ENCODE peak calls at places on chromosome 4, in four cellular contexts. One of them, this sample, is unnamed.

GRCh38 chr4:185683896-185684295 is 128.1 kb downstream of the SORBS2 start:
- DNase-seq in tibial nerve: no peak
- DNase-seq in heart left ventricle: no peak
- DNase-seq in A549: no peak
- DNase-seq in this sample: no peak

GRCh38 chr4:126106658-126107057 is 791.9 kb downstream of the FAT4 start:
- DNase-seq in tibial nerve: no peak
- DNase-seq in heart left ventricle: no peak
- DNase-seq in A549: peak
- DNase-seq in this sample: no peak

GRCh38 chr4:48127231-48127881 is 6.7 kb downstream of the TXK start:
- DNase-seq in tibial nerve: no peak
- DNase-seq in heart left ventricle: no peak
- DNase-seq in A549: no peak
- DNase-seq in this sample: peak

GRCh38 chr4:173247316-173247715 is 78.7 kb downstream of the GALNT7 start:
- DNase-seq in tibial nerve: no peak
- DNase-seq in heart left ventricle: no peak
- DNase-seq in A549: no peak
- DNase-seq in this sample: no peak

GRCh38 chr4:41540687-41541086 is 2.7 kb downstream of the LIMCH1 start:
- DNase-seq in tibial nerve: no peak
- DNase-seq in heart left ventricle: no peak
- DNase-seq in A549: no peak
- DNase-seq in this sample: no peak

GRCh38 chr4:119041951-119042560 is 93.6 kb upstream of the MYOZ2 start:
- DNase-seq in tibial nerve: no peak
- DNase-seq in heart left ventricle: peak
- DNase-seq in A549: peak
- DNase-seq in this sample: peak

GRCh38 chr4:142961866-142962265 is 115.8 kb upstream of the INPP4B start:
- DNase-seq in tibial nerve: no peak
- DNase-seq in heart left ventricle: no peak
- DNase-seq in A549: no peak
- DNase-seq in this sample: no peak

GRCh38 chr4:182382941-182383340 is 139.7 kb downstream of the TENM3 start:
- DNase-seq in tibial nerve: no peak
- DNase-seq in heart left ventricle: no peak
- DNase-seq in A549: no peak
- DNase-seq in this sample: no peak

GRCh38 chr4:28536124-28536523 is 1675.5 kb downstream of the STIM2 start:
- DNase-seq in tibial nerve: no peak
- DNase-seq in heart left ventricle: no peak
- DNase-seq in A549: no peak
- DNase-seq in this sample: no peak

GRCh38 chr4:91171217-91171616 is 1044.0 kb downstream of the CCSER1 start:
- DNase-seq in tibial nerve: no peak
- DNase-seq in heart left ventricle: no peak
- DNase-seq in A549: no peak
- DNase-seq in this sample: no peak

DNA sequence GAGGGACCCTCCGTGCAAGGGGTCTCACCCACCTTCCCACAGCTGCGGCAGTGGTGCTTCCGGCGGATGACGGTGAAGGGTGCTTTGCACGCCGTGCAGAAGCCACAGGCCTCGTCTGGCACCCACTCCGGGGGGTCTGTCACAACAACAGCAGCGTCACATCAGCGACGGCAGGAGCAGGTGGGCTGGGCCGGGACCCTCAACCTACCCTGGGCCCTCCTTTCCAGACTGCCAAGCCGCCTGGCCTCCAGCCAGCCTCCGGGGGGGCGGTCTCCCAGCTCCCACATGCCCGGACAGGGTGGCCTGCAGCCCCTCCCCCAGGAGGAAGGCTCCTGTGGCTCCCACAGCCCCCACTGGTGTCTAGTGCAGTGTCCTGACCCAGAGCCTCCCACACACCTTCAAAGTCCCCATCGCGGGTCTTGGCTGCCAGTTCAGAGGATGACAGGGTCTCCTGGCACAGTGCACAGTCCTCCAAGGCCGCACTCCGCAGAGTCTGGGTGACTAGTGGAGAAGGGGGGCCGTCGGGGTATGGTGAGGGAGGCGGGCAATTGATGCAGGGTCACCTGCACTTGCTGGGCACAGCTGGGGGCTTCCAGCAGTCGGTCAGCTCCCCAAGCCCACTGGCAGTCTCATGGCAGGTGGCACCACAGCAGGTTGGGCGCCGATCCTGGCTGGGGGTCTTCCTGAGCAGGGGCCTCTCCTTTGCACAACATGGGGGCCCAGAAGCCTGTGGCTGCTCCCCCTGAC is 9.5 kb upstream of the MXD4 start:
- DNase-seq in tibial nerve: no peak
- DNase-seq in heart left ventricle: peak
- DNase-seq in A549: no peak
- DNase-seq in this sample: no peak
- H3K4me3 ChIP-seq in tibial nerve: no peak
- H3K4me3 ChIP-seq in heart left ventricle: no peak
- H3K4me3 ChIP-seq in A549: no peak
- H3K4me3 ChIP-seq in this sample: no peak

DNA sequence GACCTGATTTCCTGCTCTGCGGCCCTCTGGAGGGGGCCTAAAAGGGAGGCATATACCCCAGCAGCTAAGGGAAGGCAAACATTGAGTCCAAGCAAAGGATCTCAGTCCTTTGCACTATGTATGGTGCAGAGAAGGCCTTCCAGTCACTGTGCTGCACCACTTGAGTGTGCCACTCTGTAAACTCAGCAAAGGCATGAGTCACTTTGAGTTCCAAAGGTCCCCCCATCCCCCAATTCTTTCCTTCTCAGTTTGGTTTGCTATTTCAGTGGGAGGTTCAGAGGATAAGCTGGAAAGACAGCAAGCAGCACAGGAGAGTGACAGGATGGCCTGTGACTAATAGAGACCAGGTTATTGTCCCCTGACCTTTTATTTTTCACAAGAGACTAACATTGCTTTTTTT is 131.3 kb downstream of the FHDC1 start:
- DNase-seq in tibial nerve: no peak
- DNase-seq in heart left ventricle: no peak
- DNase-seq in A549: peak
- DNase-seq in this sample: no peak
- TF ChIP-seq POLR2A in tibial nerve: no peak
- TF ChIP-seq POLR2A in heart left ventricle: no peak
- TF ChIP-seq POLR2A in A549: no peak
- TF ChIP-seq POLR2A in this sample: no peak

DNA sequence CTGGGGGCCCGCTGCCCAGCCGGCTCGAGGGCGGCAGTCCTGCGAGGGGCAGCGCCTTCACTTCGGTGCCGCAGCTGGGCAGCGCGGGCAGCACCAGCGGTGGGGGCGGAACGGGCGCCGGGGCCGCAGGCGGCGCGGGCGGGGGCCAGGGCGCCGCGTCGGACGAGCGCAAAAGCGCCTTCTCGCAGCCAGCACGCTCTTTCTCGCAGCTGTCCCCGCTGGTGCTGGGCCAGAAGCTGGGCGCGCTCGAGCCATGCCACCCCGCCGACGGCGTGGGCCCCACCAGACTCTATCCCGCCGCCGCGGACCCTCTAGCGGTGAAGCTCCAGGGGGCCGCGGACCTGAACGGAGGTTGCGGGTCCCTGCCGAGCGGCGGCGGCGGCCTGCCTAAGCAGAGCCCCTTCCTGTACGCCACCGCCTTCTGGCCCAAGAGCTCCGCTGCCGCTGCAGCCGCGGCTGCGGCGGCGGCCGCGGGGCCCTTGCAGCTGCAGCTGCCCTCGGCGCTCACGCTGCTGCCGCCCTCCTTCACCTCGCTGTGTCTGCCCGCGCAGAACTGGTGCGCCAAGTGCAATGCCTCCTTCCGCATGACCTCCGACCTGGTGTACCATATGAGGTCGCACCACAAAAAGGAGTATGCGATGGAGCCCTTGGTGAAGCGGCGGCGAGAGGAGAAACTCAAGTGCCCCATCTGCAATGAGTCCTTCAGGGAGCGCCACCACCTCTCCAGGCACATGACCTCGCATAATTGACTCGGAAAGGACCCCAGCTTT is 5.7 kb downstream of the PRDM8 start:
- DNase-seq in tibial nerve: no peak
- DNase-seq in heart left ventricle: no peak
- DNase-seq in A549: peak
- DNase-seq in this sample: no peak
- H3K4me3 ChIP-seq in tibial nerve: peak
- H3K4me3 ChIP-seq in heart left ventricle: peak
- H3K4me3 ChIP-seq in A549: peak
- H3K4me3 ChIP-seq in this sample: peak

GRCh38 chr4:128915544-128915943 is 106.0 kb downstream of the JADE1 start:
- DNase-seq in tibial nerve: no peak
- DNase-seq in heart left ventricle: no peak
- DNase-seq in A549: no peak
- DNase-seq in this sample: no peak
- TF ChIP-seq POLR2A in tibial nerve: no peak
- TF ChIP-seq POLR2A in heart left ventricle: no peak
- TF ChIP-seq POLR2A in A549: no peak
- TF ChIP-seq POLR2A in this sample: no peak

DNA sequence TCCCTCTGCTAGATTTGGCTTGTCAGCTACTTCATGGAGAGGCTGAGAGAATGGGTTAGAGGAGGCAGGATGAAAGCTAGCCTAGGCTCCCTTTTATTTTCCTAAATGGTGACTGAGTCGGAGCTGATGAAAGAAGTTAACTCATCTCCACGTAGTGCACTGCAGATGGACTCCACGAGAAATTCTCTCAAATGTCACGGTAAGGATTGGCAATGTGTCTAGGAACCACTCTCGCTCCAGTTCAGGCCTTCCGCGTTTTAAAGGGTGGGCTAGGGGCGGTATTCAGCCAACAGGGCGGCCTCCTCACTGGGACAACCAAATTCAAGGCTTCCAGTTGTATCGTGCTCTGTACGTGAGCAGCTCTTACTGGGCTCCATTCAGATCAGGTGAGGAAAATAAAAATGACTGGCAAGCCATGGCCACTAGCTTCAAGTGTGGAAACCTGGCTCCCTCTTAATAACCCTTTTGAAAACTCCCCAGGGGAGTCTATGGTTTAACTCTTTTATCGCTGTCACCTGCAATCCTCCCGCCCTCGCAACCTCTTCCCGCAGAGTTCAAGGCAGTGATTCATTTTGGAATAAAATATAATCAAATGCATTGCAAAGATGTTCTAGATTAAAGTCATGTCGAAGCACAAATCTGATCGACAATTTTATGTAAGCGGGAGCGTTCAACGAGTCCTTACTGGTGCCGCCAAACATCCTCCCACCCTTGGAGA is 1.3 kb downstream of the SPOCK3 start:
- DNase-seq in tibial nerve: no peak
- DNase-seq in heart left ventricle: no peak
- DNase-seq in A549: no peak
- DNase-seq in this sample: no peak
- H3K4me3 ChIP-seq in tibial nerve: no peak
- H3K4me3 ChIP-seq in heart left ventricle: no peak
- H3K4me3 ChIP-seq in A549: no peak
- H3K4me3 ChIP-seq in this sample: peak

GRCh38 chr4:73257242-73257994 is 1.2 kb downstream of the ANKRD17 start:
- DNase-seq in tibial nerve: peak
- DNase-seq in heart left ventricle: peak
- DNase-seq in A549: peak
- DNase-seq in this sample: peak
- TF ChIP-seq POLR2A in tibial nerve: no peak
- TF ChIP-seq POLR2A in heart left ventricle: no peak
- TF ChIP-seq POLR2A in A549: no peak
- TF ChIP-seq POLR2A in this sample: peak

This sample was measured in prostate gland.